ENCODE peak calls at places on chromosome 9, in seven cellular contexts. C, N, P, E, Q, I and B are unnamed samples.

GRCh38 chr9:82363236-82363635 is 374.7 kb downstream of the SPATA31D1 start:
- DNase-seq in C (no peak), N (no peak), P (no peak), E (no peak), Q (no peak), I (no peak), B (no peak)

GRCh38 chr9:76701441-76702031 is 62.7 kb upstream of the PCA3 start:
- DNase-seq in C (no peak), N (no peak), P (no peak), E (no peak), Q (no peak), I (no peak), B (no peak)

GRCh38 chr9:73151653-73152382 is at the start of gene ANXA1:
- DNase-seq in C (no peak), N (no peak), P (peak), E (peak), Q (no peak), I (peak), B (peak)

GRCh38 chr9:136190237-136190601 is 14.7 kb downstream of the LHX3 start:
- DNase-seq in C (no peak), N (no peak), P (no peak), E (no peak), Q (no peak), I (no peak), B (no peak)

GRCh38 chr9:93431498-93432105 is 19.9 kb upstream of the FAM120A start:
- DNase-seq in C (no peak), N (no peak), P (no peak), E (no peak), Q (no peak), I (no peak), B (no peak)

GRCh38 chr9:28453918-28454317 is 880.6 kb upstream of the C9orf72 start:
- DNase-seq in C (no peak), N (no peak), P (no peak), E (no peak), Q (no peak), I (no peak), B (no peak)

GRCh38 chr9:34498511-34498910 is 24.3 kb downstream of the ENHO start:
- DNase-seq in C (no peak), N (no peak), P (no peak), E (no peak), Q (no peak), I (no peak), B (no peak)

GRCh38 chr9:133633681-133633990 is 2.5 kb upstream of the DBH start:
- DNase-seq in C (no peak), N (no peak), P (no peak), E (no peak), Q (no peak), I (no peak), B (no peak)

GRCh38 chr9:115167175-115167574 is 49.2 kb upstream of the TNC start:
- DNase-seq in C (no peak), N (no peak), P (no peak), E (peak), Q (no peak), I (no peak), B (peak)

GRCh38 chr9:589723-590122 is 251.8 kb upstream of the DMRT1 start:
- DNase-seq in C (no peak), N (peak), P (no peak), E (peak), Q (no peak), I (no peak), B (peak)

GRCh38 chr9:29176231-29176630 is 1603.0 kb upstream of the C9orf72 start:
- DNase-seq in C (no peak), N (no peak), P (no peak), E (no peak), Q (no peak), I (no peak), B (no peak)

GRCh38 chr9:26175264-26175663 is 497.0 kb upstream of the TUSC1 start:
- DNase-seq in C (no peak), N (peak), P (no peak), E (no peak), Q (no peak), I (no peak), B (no peak)

GRCh38 chr9:136297016-136297691 is 6.7 kb downstream of the CCDC187 start:
- DNase-seq in C (peak), N (no peak), P (no peak), E (no peak), Q (no peak), I (no peak), B (peak)

GRCh38 chr9:137084526-137084925 is 2.3 kb upstream of the MAN1B1 start:
- DNase-seq in C (peak), N (no peak), P (no peak), E (no peak), Q (no peak), I (no peak), B (peak)

GRCh38 chr9:135137398-135137832 is 49.9 kb downstream of the OLFM1 start:
- DNase-seq in C (peak), N (no peak), P (no peak), E (no peak), Q (no peak), I (no peak), B (no peak)

GRCh38 chr9:114621975-114622609 is 11.0 kb downstream of the TMEM268 start:
- DNase-seq in C (peak), N (no peak), P (no peak), E (peak), Q (peak), I (no peak), B (peak)

GRCh38 chr9:36485647-36486453 is 85.8 kb upstream of the RNF38 start:
- DNase-seq in C (peak), N (no peak), P (no peak), E (peak), Q (no peak), I (no peak), B (peak)

GRCh38 chr9:134818000-134818568 is 62.5 kb upstream of the FCN2 start:
- DNase-seq in C (no peak), N (no peak), P (no peak), E (no peak), Q (no peak), I (no peak), B (no peak)

GRCh38 chr9:128124873-128125574 is 2.5 kb downstream of the PTGES2 start:
- DNase-seq in C (peak), N (no peak), P (peak), E (peak), Q (peak), I (peak), B (no peak)

GRCh38 chr9:130624154-130624553 is 40.2 kb upstream of the PRDM12 start:
- DNase-seq in C (no peak), N (no peak), P (no peak), E (no peak), Q (no peak), I (no peak), B (no peak)

GRCh38 chr9:130972277-130972956 is 33.4 kb upstream of the FIBCD1 start:
- DNase-seq in C (no peak), N (no peak), P (no peak), E (no peak), Q (no peak), I (no peak), B (no peak)

GRCh38 chr9:114223564-114224246 is 68.4 kb downstream of the COL27A1 start:
- DNase-seq in C (no peak), N (no peak), P (no peak), E (peak), Q (no peak), I (peak), B (peak)

GRCh38 chr9:122370869-122371467 is at the start of gene PTGS1:
- DNase-seq in C (no peak), N (no peak), P (no peak), E (peak), Q (no peak), I (no peak), B (peak)

GRCh38 chr9:136631038-136632000 is 31.4 kb upstream of the EGFL7 start:
- DNase-seq in C (peak), N (peak), P (peak), E (peak), Q (peak), I (peak), B (peak)

GRCh38 chr9:6184749-6185645 is 30.6 kb upstream of the IL33 start:
- DNase-seq in C (no peak), N (no peak), P (peak), E (peak), Q (no peak), I (no peak), B (no peak)

GRCh38 chr9:10651012-10651411 is 38.2 kb upstream of the PTPRD start:
- DNase-seq in C (no peak), N (no peak), P (no peak), E (no peak), Q (no peak), I (no peak), B (no peak)

GRCh38 chr9:106106396-106106795 is 412.1 kb downstream of the TMEM38B start:
- DNase-seq in C (no peak), N (no peak), P (no peak), E (no peak), Q (no peak), I (no peak), B (no peak)

GRCh38 chr9:132994410-132995120 is 16.1 kb downstream of the GFI1B start:
- DNase-seq in C (no peak), N (peak), P (no peak), E (peak), Q (no peak), I (no peak), B (peak)

GRCh38 chr9:113956901-113957777 is 81.0 kb downstream of the ZNF618 start:
- DNase-seq in C (no peak), N (no peak), P (no peak), E (peak), Q (no peak), I (no peak), B (no peak)

GRCh38 chr9:124390812-124391658 is 24.2 kb downstream of the PSMB7 start:
- DNase-seq in C (no peak), N (no peak), P (no peak), E (peak), Q (no peak), I (no peak), B (peak)

GRCh38 chr9:124386201-124386600 is 29.0 kb downstream of the PSMB7 start:
- DNase-seq in C (no peak), N (no peak), P (no peak), E (peak), Q (no peak), I (no peak), B (no peak)

GRCh38 chr9:124389146-124389939 is 25.9 kb downstream of the PSMB7 start:
- DNase-seq in C (no peak), N (no peak), P (no peak), E (no peak), Q (no peak), I (no peak), B (no peak)

GRCh38 chr9:124385623-124386022 is 29.6 kb downstream of the PSMB7 start:
- DNase-seq in C (no peak), N (no peak), P (no peak), E (no peak), Q (no peak), I (no peak), B (no peak)

GRCh38 chr9:124388275-124389048 is 26.8 kb downstream of the PSMB7 start:
- DNase-seq in C (no peak), N (no peak), P (no peak), E (no peak), Q (no peak), I (no peak), B (no peak)
- H3K27ac ChIP-seq in C (no peak), N (no peak), P (no peak), E (no peak), Q (no peak), I (no peak), B (peak)

DNA sequence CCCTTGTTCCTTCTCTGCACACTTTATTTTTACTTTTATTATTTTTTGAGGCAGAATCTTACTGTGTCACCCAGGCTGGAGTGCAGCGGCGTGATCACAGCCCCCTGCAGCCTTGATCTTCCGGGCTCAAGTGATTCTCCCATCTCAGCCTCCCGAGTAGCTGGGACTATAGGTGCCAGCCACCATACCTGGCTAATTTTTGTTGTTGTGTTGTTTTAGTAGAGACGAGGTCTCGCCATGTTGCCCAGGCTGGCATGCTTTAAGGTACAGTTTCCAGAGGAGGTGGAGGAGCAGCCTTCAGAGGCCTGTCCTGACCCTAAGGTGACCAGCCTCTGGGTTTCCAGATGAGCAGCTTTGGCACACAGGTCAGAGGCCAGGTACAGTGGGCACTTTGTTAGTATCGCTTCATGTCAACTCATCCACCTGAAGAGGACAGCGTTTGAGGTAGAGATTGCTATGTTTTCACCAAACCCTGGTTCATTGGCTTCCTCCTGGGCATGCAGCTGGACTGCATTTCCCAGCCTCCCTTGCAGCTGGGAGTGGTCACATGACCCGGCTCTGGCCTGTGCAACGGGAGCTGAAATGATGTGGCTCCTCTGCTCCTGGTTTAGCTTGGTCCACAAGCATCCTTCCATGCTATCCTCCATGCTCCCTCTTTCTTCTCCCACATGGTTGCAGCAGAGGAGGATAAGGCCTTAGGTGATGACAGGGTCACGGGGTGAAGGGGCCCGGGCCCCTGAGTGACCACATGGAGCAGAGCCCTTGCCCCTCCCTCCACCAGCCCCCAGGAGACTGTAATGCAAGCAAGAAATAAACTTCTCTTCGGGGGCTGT is 139.3 kb upstream of the IER5L start:
- DNase-seq in C (peak), N (no peak), P (no peak), E (peak), Q (peak), I (no peak), B (peak)
- TF ChIP-seq CTCF in C (no peak), N (no peak), P (no peak), E (no peak), Q (no peak), I (no peak), B (no peak)

DNA sequence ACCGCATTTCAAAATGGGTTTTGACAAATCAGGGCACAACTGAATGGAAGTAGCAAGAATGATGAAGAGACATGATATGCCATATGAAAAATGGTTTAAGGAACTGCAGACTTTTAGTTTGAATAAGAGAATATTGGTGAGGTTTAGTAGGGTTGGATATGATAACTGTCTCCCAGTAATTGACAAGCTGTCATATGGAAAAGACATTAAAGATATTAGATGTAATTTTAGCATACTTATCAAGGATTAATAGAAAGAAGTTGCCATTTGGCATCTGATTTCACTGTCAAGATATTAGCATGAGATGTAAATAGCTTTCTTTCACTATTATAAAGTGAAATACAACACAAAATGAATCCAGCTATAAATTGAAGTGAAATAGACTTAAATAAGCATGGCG is 169.0 kb upstream of the MPDZ start:
- DNase-seq in C (no peak), N (no peak), P (no peak), E (no peak), Q (no peak), I (no peak), B (no peak)
- H3K27ac ChIP-seq in C (no peak), N (no peak), P (no peak), E (no peak), Q (no peak), I (no peak), B (no peak)

GRCh38 chr9:16652511-16653101 is 217.9 kb downstream of the BNC2 start:
- DNase-seq in C (no peak), N (no peak), P (no peak), E (peak), Q (no peak), I (no peak), B (no peak)
- TF ChIP-seq CTCF in C (no peak), N (no peak), P (no peak), E (no peak), Q (no peak), I (no peak), B (no peak)

DNA sequence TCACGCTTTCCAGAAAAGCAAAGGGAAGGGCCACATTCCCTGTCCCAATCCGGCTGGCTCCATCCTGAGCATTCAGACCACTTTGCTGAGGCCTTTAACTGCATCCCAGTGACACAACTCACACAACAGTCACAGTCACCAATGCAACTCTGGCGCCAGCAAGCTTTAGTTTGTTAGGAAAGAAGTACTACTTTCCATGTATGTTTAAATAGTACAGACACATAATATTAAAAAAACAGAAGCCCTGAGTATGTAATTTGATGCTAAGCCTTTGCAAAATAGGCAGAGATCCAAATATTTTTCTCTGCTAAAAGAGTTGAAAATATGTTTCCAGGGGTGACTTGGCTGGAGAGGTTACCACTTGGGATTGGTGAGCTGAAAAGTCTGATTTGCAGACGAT is 31.7 kb upstream of the GAS1 start:
- DNase-seq in C (no peak), N (no peak), P (no peak), E (peak), Q (no peak), I (no peak), B (no peak)
- H3K27ac ChIP-seq in C (peak), N (no peak), P (no peak), E (peak), Q (no peak), I (no peak), B (peak)

GRCh38 chr9:108852089-108852488 is 3.7 kb downstream of the ACTL7B start:
- DNase-seq in C (no peak), N (no peak), P (no peak), E (no peak), Q (no peak), I (no peak), B (no peak)

GRCh38 chr9:108854094-108854493 is 1.7 kb downstream of the ACTL7B start:
- DNase-seq in C (no peak), N (no peak), P (no peak), E (no peak), Q (no peak), I (no peak), B (no peak)

GRCh38 chr9:108851138-108851537 is 4.6 kb downstream of the ACTL7B start:
- DNase-seq in C (no peak), N (no peak), P (no peak), E (no peak), Q (no peak), I (no peak), B (no peak)

GRCh38 chr9:108854641-108855528 is 901 bp downstream of the ACTL7B start:
- DNase-seq in C (no peak), N (no peak), P (no peak), E (no peak), Q (no peak), I (no peak), B (no peak)

GRCh38 chr9:108850293-108850897 is 5.4 kb downstream of the ACTL7B start:
- DNase-seq in C (no peak), N (no peak), P (no peak), E (peak), Q (no peak), I (peak), B (peak)
- TF ChIP-seq CTCF in C (no peak), N (no peak), P (no peak), E (peak), Q (no peak), I (peak), B (peak)

GRCh38 chr9:116467740-116468351 is 219.3 kb upstream of the TRIM32 start:
- DNase-seq in C (no peak), N (no peak), P (no peak), E (no peak), Q (no peak), I (no peak), B (no peak)

GRCh38 chr9:116471943-116472506 is 215.1 kb upstream of the TRIM32 start:
- DNase-seq in C (no peak), N (no peak), P (no peak), E (no peak), Q (no peak), I (no peak), B (no peak)

GRCh38 chr9:116468369-116468768 is 218.7 kb upstream of the TRIM32 start:
- DNase-seq in C (no peak), N (no peak), P (no peak), E (no peak), Q (no peak), I (no peak), B (no peak)

GRCh38 chr9:116469128-116469527 is 218.0 kb upstream of the TRIM32 start:
- DNase-seq in C (no peak), N (no peak), P (no peak), E (no peak), Q (no peak), I (no peak), B (no peak)

GRCh38 chr9:116471093-116471906 is 215.8 kb upstream of the TRIM32 start:
- DNase-seq in C (peak), N (no peak), P (peak), E (peak), Q (peak), I (no peak), B (no peak)
- H3K27ac ChIP-seq in C (peak), N (peak), P (peak), E (peak), Q (peak), I (no peak), B (no peak)

GRCh38 chr9:37729499-37729898 is 24.1 kb upstream of the TRMT10B start:
- DNase-seq in C (no peak), N (no peak), P (no peak), E (no peak), Q (no peak), I (no peak), B (peak)
- TF ChIP-seq CTCF in C (no peak), N (no peak), P (no peak), E (no peak), Q (no peak), I (no peak), B (no peak)